ENCODE peak calls at places on chromosomes 1 and 21, in four cellular contexts. X is K562, B is GM12878, G is GM12891. D is an unnamed sample.

GRCh38 chr1:155196103-155196892 is 11.4 kb downstream of the THBS3 start:
- DNase-seq in X (no peak), B (no peak), G (no peak), D (no peak)

GRCh38 chr21:45909238-45909785 is 72.3 kb upstream of the COL6A1 start:
- DNase-seq in X (no peak), B (no peak), G (no peak), D (no peak)

GRCh38 chr1:2788506-2789163 is 12.9 kb downstream of the TTC34 start:
- DNase-seq in X (no peak), B (no peak), G (no peak), D (no peak)

GRCh38 chr1:27332536-27333281 is 9.1 kb upstream of the SYTL1 start:
- DNase-seq in X (peak; percentile 85), B (no peak), G (peak; percentile 77), D (no peak)

GRCh38 chr1:30315185-30315960 is 408.0 kb downstream of the MATN1 start:
- DNase-seq in X (no peak), B (no peak), G (no peak), D (no peak)

GRCh38 chr1:156248323-156248683 is 447 bp upstream of the PAQR6 start:
- DNase-seq in X (no peak), B (no peak), G (no peak), D (no peak)

GRCh38 chr1:54464031-54464476 is 57.9 kb upstream of the SSBP3 start:
- DNase-seq in X (no peak), B (no peak), G (no peak), D (peak; percentile 34)

GRCh38 chr1:97270508-97271307 is 549.1 kb downstream of the PTBP2 start:
- DNase-seq in X (no peak), B (no peak), G (no peak), D (no peak)

GRCh38 chr21:34915364-34915834 is 133.7 kb downstream of the RUNX1 start:
- DNase-seq in X (no peak), B (no peak), G (no peak), D (no peak)

GRCh38 chr1:48061162-48062136 is 64.3 kb upstream of the TRABD2B start:
- DNase-seq in X (peak; percentile 60), B (no peak), G (peak; percentile 25), D (peak; percentile 21)

GRCh38 chr1:39760074-39761008 is 10.8 kb downstream of the OXCT2 start:
- DNase-seq in X (no peak), B (no peak), G (no peak), D (no peak)

GRCh38 chr1:211133393-211133840 is 531 bp downstream of the KCNH1 start:
- DNase-seq in X (no peak), B (no peak), G (no peak), D (no peak)

GRCh38 chr1:8412183-8412831 is 94.4 kb downstream of the SLC45A1 start:
- DNase-seq in X (no peak), B (no peak), G (no peak), D (no peak)

GRCh38 chr1:225567789-225568188 is 85.1 kb downstream of the ENAH start:
- DNase-seq in X (peak; percentile 29), B (no peak), G (no peak), D (no peak)

GRCh38 chr1:160342520-160342919 is 530 bp downstream of the COPA start:
- DNase-seq in X (no peak), B (no peak), G (no peak), D (no peak)

GRCh38 chr1:204826970-204827369 is 43.7 kb upstream of the NFASC start:
- DNase-seq in X (peak; percentile 73), B (no peak), G (peak; percentile 37), D (no peak)

GRCh38 chr1:85605519-85606413 is 25.2 kb downstream of the CCN1 start:
- DNase-seq in X (no peak), B (no peak), G (no peak), D (no peak)

GRCh38 chr1:51922040-51922439 is 43.5 kb upstream of the NRDC start:
- DNase-seq in X (no peak), B (no peak), G (no peak), D (no peak)

GRCh38 chr1:204294371-204294770 is 65.4 kb downstream of the PLEKHA6 start:
- DNase-seq in X (no peak), B (no peak), G (no peak), D (no peak)

GRCh38 chr1:216670118-216670870 is 52.9 kb downstream of the ESRRG start:
- DNase-seq in X (no peak), B (no peak), G (no peak), D (no peak)

GRCh38 chr1:44316231-44316759 is 38.8 kb downstream of the ERI3 start:
- DNase-seq in X (no peak), B (peak; percentile 25), G (no peak), D (no peak)

GRCh38 chr1:66527688-66528087 is 6.3 kb upstream of the SGIP1 start:
- DNase-seq in X (no peak), B (no peak), G (no peak), D (no peak)

GRCh38 chr1:95953005-95953404 is 719.0 kb downstream of the RWDD3 start:
- DNase-seq in X (no peak), B (no peak), G (no peak), D (no peak)

GRCh38 chr1:156284762-156285161 is 637 bp downstream of the TMEM79 start:
- DNase-seq in X (no peak), B (no peak), G (no peak), D (peak; percentile 53)

GRCh38 chr1:171188388-171189266 is 3.5 kb downstream of the FMO2 start:
- DNase-seq in X (peak; percentile 65), B (peak; percentile 5), G (peak; percentile 20), D (peak; percentile 46)

DNA sequence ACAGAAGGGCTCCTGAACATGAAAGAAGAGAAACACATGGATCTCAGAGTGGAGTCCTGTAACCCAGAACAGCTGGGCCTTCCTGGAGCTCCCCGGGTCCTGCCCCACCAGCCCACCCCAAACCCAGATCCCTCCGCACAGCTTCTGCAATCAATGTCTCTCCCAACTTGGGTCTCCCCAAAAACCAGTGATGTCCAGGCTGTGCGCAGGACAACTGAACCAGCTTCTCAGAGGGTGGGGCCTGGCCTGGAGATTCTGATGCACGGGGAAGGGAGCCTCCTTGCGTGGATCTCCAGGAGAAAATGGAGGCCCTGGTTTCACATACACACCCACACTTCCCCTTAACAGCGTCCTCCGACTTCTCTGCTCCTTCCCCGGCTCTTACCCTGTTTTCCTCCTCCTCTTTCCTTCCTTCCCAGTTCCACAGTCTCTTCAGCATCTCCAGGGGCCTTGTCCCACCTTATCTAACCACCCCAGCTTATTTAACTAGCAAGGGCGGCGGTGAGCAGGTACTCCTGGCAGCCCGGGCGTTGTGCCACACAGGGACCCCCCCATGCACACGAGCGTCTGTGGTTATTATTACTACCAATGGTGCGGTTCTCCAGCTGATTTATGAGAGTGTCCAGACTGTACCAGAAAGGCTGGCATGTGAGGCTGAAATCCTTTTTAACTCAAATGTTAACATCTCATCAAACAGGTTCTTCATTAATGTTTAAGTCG is 11.2 kb upstream of the MX2 start:
- DNase-seq in X (no peak), B (no peak), G (no peak), D (no peak)
- TF ChIP-seq POLR2AphosphoS5 in X (no peak), B (no peak), G (no peak), D (no peak)

DNA sequence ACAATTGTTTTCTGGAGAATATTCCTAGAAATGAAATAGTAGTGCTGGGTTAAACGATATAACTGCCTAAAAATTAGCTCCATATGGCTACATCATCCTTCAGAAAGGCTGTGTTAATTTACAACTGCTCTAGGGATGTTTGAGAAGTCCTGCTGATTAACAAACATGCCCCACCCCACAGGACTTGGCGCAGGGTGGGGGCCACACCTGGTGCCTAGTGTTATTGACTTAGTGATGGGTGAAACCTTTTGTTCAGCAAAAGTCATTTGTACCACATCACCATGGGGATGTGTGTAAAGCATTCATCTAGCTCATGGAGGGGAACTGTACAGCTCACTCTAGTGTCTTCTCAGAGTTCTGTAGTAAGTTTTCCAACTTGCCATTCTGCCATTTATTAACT is 492.8 kb downstream of the CAMTA1 start:
- DNase-seq in X (no peak), B (no peak), G (no peak), D (no peak)
- TF ChIP-seq SPI1 in X (no peak), B (no peak), G (no peak), D (no peak)

GRCh38 chr1:234921266-234922062 is 207.2 kb downstream of the TOMM20 start:
- DNase-seq in X (no peak), B (no peak), G (no peak), D (no peak)
- TF ChIP-seq POLR2AphosphoS5 in X (no peak), B (no peak), G (no peak), D (no peak)

GRCh38 chr1:6273380-6273891 is 12.5 kb upstream of the GPR153 start:
- DNase-seq in X (no peak), B (no peak), G (no peak), D (no peak)
- TF ChIP-seq SPI1 in X (no peak), B (no peak), G (no peak), D (no peak)

GRCh38 chr1:19450811-19451564 is 34.4 kb downstream of the CAPZB start:
- DNase-seq in X (no peak), B (no peak), G (no peak), D (no peak)

GRCh38 chr1:19449454-19450228 is 35.7 kb downstream of the CAPZB start:
- DNase-seq in X (no peak), B (no peak), G (no peak), D (no peak)

GRCh38 chr1:19454265-19455198 is 30.8 kb downstream of the CAPZB start:
- DNase-seq in X (no peak), B (no peak), G (no peak), D (peak; percentile 54)

GRCh38 chr1:19453843-19454242 is 31.5 kb downstream of the CAPZB start:
- DNase-seq in X (no peak), B (no peak), G (no peak), D (no peak)

DNA sequence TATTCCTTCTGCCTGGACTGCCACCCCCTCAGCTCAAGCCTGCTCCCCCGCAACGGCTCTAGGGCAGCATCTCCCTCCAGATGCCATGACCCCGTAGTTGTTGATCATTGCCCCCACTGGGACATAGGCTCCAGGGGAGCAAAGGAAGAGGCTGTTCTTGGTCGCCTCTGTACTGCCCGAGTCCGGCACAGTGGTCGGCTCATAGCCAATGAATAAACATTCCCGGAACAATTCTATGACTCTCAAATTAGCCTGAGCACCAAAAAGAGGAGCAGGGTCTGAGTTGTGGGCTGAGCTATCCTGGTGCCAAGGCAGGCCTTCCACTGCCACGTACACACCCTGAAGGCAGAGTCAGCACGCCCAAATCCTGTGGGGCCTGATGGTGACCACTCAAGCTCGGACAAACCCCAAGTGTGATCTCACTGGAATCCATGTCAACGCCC is 33.1 kb downstream of the CAPZB start:
- DNase-seq in X (no peak), B (no peak), G (no peak), D (no peak)
- TF ChIP-seq POLR2AphosphoS5 in X (no peak), B (no peak), G (no peak), D (no peak)

GRCh38 chr1:35936828-35937227 is 5.9 kb downstream of the AGO3 start:
- DNase-seq in X (no peak), B (no peak), G (no peak), D (no peak)

GRCh38 chr1:35939484-35939883 is 8.6 kb downstream of the AGO3 start:
- DNase-seq in X (no peak), B (no peak), G (no peak), D (no peak)

GRCh38 chr1:35932941-35933340 is 2.0 kb downstream of the AGO3 start:
- DNase-seq in X (no peak), B (no peak), G (no peak), D (no peak)

GRCh38 chr1:35935436-35935835 is 4.5 kb downstream of the AGO3 start:
- DNase-seq in X (peak; percentile 35), B (no peak), G (no peak), D (no peak)

GRCh38 chr1:35935989-35936388 is 5.1 kb downstream of the AGO3 start:
- DNase-seq in X (no peak), B (peak; percentile 26), G (no peak), D (no peak)
- TF ChIP-seq SPI1 in X (no peak), B (no peak), G (no peak), D (no peak)